ENCODE peak calls at places on chromosomes 3 and 15, in eight cellular contexts. One of them, this sample, is unnamed.

GRCh38 chr3:48502728-48503168 is 1.2 kb downstream of the SHISA5 start:
- DNase-seq in NB4: no peak
- DNase-seq in GM06990: no peak
- DNase-seq in fibroblast of mammary gland: no peak
- DNase-seq in lower leg skin: peak
- DNase-seq in CD4-positive, alpha-beta T cell: no peak
- DNase-seq in CD14-positive monocyte: no peak
- DNase-seq in heart left ventricle: peak
- DNase-seq in this sample: no peak

GRCh38 chr15:90603893-90604292 is 74.2 kb downstream of the CRTC3 start:
- DNase-seq in NB4: peak
- DNase-seq in GM06990: no peak
- DNase-seq in fibroblast of mammary gland: peak
- DNase-seq in lower leg skin: no peak
- DNase-seq in CD4-positive, alpha-beta T cell: peak
- DNase-seq in CD14-positive monocyte: no peak
- DNase-seq in heart left ventricle: no peak
- DNase-seq in this sample: no peak

GRCh38 chr15:93803406-93803805 is 428.0 kb upstream of the MCTP2 start:
- DNase-seq in NB4: no peak
- DNase-seq in GM06990: no peak
- DNase-seq in fibroblast of mammary gland: no peak
- DNase-seq in lower leg skin: no peak
- DNase-seq in CD4-positive, alpha-beta T cell: no peak
- DNase-seq in CD14-positive monocyte: no peak
- DNase-seq in heart left ventricle: no peak
- DNase-seq in this sample: no peak

GRCh38 chr15:81312790-81313543 is 11.0 kb downstream of the STARD5 start:
- DNase-seq in NB4: peak
- DNase-seq in GM06990: no peak
- DNase-seq in fibroblast of mammary gland: peak
- DNase-seq in lower leg skin: peak
- DNase-seq in CD4-positive, alpha-beta T cell: no peak
- DNase-seq in CD14-positive monocyte: peak
- DNase-seq in heart left ventricle: peak
- DNase-seq in this sample: no peak

GRCh38 chr15:52710050-52710709 is 31.0 kb upstream of the ATOSA start:
- DNase-seq in NB4: no peak
- DNase-seq in GM06990: peak
- DNase-seq in fibroblast of mammary gland: peak
- DNase-seq in lower leg skin: no peak
- DNase-seq in CD4-positive, alpha-beta T cell: no peak
- DNase-seq in CD14-positive monocyte: no peak
- DNase-seq in heart left ventricle: no peak
- DNase-seq in this sample: no peak

GRCh38 chr3:150256336-150256735 is 151.8 kb upstream of the TSC22D2 start:
- DNase-seq in NB4: no peak
- DNase-seq in GM06990: no peak
- DNase-seq in fibroblast of mammary gland: no peak
- DNase-seq in lower leg skin: no peak
- DNase-seq in CD4-positive, alpha-beta T cell: no peak
- DNase-seq in CD14-positive monocyte: no peak
- DNase-seq in heart left ventricle: no peak
- DNase-seq in this sample: no peak

GRCh38 chr15:101347454-101347853 is 52.4 kb upstream of the SNRPA1 start:
- DNase-seq in NB4: no peak
- DNase-seq in GM06990: no peak
- DNase-seq in fibroblast of mammary gland: no peak
- DNase-seq in lower leg skin: peak
- DNase-seq in CD4-positive, alpha-beta T cell: no peak
- DNase-seq in CD14-positive monocyte: no peak
- DNase-seq in heart left ventricle: no peak
- DNase-seq in this sample: no peak

GRCh38 chr3:118641608-118642007 is 393.0 kb downstream of the IGSF11 start:
- DNase-seq in NB4: no peak
- DNase-seq in GM06990: no peak
- DNase-seq in fibroblast of mammary gland: no peak
- DNase-seq in lower leg skin: no peak
- DNase-seq in CD4-positive, alpha-beta T cell: no peak
- DNase-seq in CD14-positive monocyte: no peak
- DNase-seq in heart left ventricle: no peak
- DNase-seq in this sample: no peak

GRCh38 chr15:70505971-70506887 is 257.1 kb downstream of the UACA start:
- DNase-seq in NB4: no peak
- DNase-seq in GM06990: no peak
- DNase-seq in fibroblast of mammary gland: no peak
- DNase-seq in lower leg skin: no peak
- DNase-seq in CD4-positive, alpha-beta T cell: no peak
- DNase-seq in CD14-positive monocyte: no peak
- DNase-seq in heart left ventricle: no peak
- DNase-seq in this sample: no peak

GRCh38 chr3:117748131-117748530 is 1038.6 kb downstream of the TUSC7 start:
- DNase-seq in NB4: no peak
- DNase-seq in GM06990: no peak
- DNase-seq in fibroblast of mammary gland: no peak
- DNase-seq in lower leg skin: no peak
- DNase-seq in CD4-positive, alpha-beta T cell: no peak
- DNase-seq in CD14-positive monocyte: no peak
- DNase-seq in heart left ventricle: no peak
- DNase-seq in this sample: no peak

GRCh38 chr3:29334652-29335189 is 53.9 kb downstream of the RBMS3 start:
- DNase-seq in NB4: no peak
- DNase-seq in GM06990: no peak
- DNase-seq in fibroblast of mammary gland: no peak
- DNase-seq in lower leg skin: no peak
- DNase-seq in CD4-positive, alpha-beta T cell: no peak
- DNase-seq in CD14-positive monocyte: no peak
- DNase-seq in heart left ventricle: no peak
- DNase-seq in this sample: no peak

GRCh38 chr3:52053307-52054304 is 2.8 kb downstream of the DUSP7 start:
- DNase-seq in NB4: peak
- DNase-seq in GM06990: peak
- DNase-seq in fibroblast of mammary gland: peak
- DNase-seq in lower leg skin: peak
- DNase-seq in CD4-positive, alpha-beta T cell: peak
- DNase-seq in CD14-positive monocyte: no peak
- DNase-seq in heart left ventricle: peak
- DNase-seq in this sample: peak

GRCh38 chr3:148962513-148962912 is 28.8 kb upstream of the GYG1 start:
- DNase-seq in NB4: peak
- DNase-seq in GM06990: no peak
- DNase-seq in fibroblast of mammary gland: peak
- DNase-seq in lower leg skin: no peak
- DNase-seq in CD4-positive, alpha-beta T cell: no peak
- DNase-seq in CD14-positive monocyte: no peak
- DNase-seq in heart left ventricle: no peak
- DNase-seq in this sample: no peak

GRCh38 chr15:67127925-67128324 is 62.5 kb downstream of the SMAD3 start:
- DNase-seq in NB4: peak
- DNase-seq in GM06990: no peak
- DNase-seq in fibroblast of mammary gland: peak
- DNase-seq in lower leg skin: no peak
- DNase-seq in CD4-positive, alpha-beta T cell: no peak
- DNase-seq in CD14-positive monocyte: peak
- DNase-seq in heart left ventricle: no peak
- DNase-seq in this sample: no peak

GRCh38 chr15:89130194-89130593 is 41.9 kb downstream of the ABHD2 start:
- DNase-seq in NB4: no peak
- DNase-seq in GM06990: peak
- DNase-seq in fibroblast of mammary gland: no peak
- DNase-seq in lower leg skin: no peak
- DNase-seq in CD4-positive, alpha-beta T cell: no peak
- DNase-seq in CD14-positive monocyte: no peak
- DNase-seq in heart left ventricle: no peak
- DNase-seq in this sample: peak

GRCh38 chr3:126253072-126253471 is 72.7 kb upstream of the ALDH1L1 start:
- DNase-seq in NB4: no peak
- DNase-seq in GM06990: no peak
- DNase-seq in fibroblast of mammary gland: no peak
- DNase-seq in lower leg skin: no peak
- DNase-seq in CD4-positive, alpha-beta T cell: no peak
- DNase-seq in CD14-positive monocyte: no peak
- DNase-seq in heart left ventricle: no peak
- DNase-seq in this sample: no peak

GRCh38 chr3:48215019-48215418 is 8.3 kb upstream of the CAMP start:
- DNase-seq in NB4: no peak
- DNase-seq in GM06990: no peak
- DNase-seq in fibroblast of mammary gland: no peak
- DNase-seq in lower leg skin: peak
- DNase-seq in CD4-positive, alpha-beta T cell: no peak
- DNase-seq in CD14-positive monocyte: no peak
- DNase-seq in heart left ventricle: no peak
- DNase-seq in this sample: no peak

GRCh38 chr3:184772667-184773272 is 39.2 kb upstream of the VPS8 start:
- DNase-seq in NB4: no peak
- DNase-seq in GM06990: no peak
- DNase-seq in fibroblast of mammary gland: no peak
- DNase-seq in lower leg skin: no peak
- DNase-seq in CD4-positive, alpha-beta T cell: no peak
- DNase-seq in CD14-positive monocyte: no peak
- DNase-seq in heart left ventricle: no peak
- DNase-seq in this sample: no peak

GRCh38 chr3:48528043-48528442 is 24.1 kb upstream of the SHISA5 start:
- DNase-seq in NB4: peak
- DNase-seq in GM06990: no peak
- DNase-seq in fibroblast of mammary gland: no peak
- DNase-seq in lower leg skin: no peak
- DNase-seq in CD4-positive, alpha-beta T cell: no peak
- DNase-seq in CD14-positive monocyte: peak
- DNase-seq in heart left ventricle: no peak
- DNase-seq in this sample: no peak

GRCh38 chr3:57971975-57972374 is 36.2 kb upstream of the FLNB start:
- DNase-seq in NB4: no peak
- DNase-seq in GM06990: no peak
- DNase-seq in fibroblast of mammary gland: no peak
- DNase-seq in lower leg skin: no peak
- DNase-seq in CD4-positive, alpha-beta T cell: no peak
- DNase-seq in CD14-positive monocyte: no peak
- DNase-seq in heart left ventricle: peak
- DNase-seq in this sample: no peak

DNA sequence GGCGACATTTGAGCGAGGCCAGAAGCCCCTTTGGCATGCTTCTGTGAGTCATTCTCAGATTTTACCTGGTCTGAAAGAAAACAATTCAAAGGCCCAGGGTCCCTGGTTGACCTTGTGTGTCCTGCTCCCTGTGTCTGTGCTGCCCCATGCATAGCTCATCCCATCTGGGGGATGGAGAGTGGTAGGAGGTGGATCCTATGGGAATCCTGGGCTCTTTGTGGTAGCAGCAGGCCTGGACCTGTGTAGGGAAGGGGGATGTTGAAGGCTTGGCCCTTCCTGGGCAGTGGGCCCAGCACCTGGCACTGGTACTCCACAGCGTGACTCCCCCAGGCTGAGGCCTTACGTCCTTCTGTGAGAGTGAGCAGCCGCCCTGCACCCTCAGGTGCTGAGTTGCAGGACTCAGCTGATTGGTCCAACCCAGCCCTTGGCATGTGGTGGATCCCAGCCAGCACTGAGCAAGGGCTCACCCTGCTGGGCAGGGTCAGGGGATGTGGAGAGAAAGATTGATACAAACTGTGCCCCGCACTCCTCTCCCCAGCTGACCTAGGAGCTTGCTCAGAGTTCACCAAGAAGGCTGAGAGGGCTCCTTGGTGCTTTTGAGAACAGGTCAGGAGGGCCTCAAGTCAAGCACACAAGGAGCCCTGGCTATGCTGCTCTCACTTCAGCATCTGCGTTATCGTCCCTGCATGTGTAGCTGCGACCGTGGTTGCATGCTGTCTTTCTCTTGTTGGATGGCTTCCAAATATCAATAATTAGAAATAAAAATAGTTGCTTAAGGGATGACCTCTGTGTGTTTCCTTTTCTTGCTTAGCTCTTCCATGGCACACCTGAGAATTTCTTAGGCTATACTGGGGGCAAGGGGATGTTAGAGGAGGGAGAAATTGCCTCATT is 21.4 kb upstream of the JMJD7 start:
- DNase-seq in NB4: peak
- DNase-seq in GM06990: no peak
- DNase-seq in fibroblast of mammary gland: no peak
- DNase-seq in lower leg skin: no peak
- DNase-seq in CD4-positive, alpha-beta T cell: no peak
- DNase-seq in CD14-positive monocyte: no peak
- DNase-seq in heart left ventricle: no peak
- DNase-seq in this sample: no peak
- TF ChIP-seq CTCF in NB4: no peak
- TF ChIP-seq CTCF in GM06990: no peak
- TF ChIP-seq CTCF in fibroblast of mammary gland: no peak
- TF ChIP-seq CTCF in lower leg skin: no peak
- TF ChIP-seq CTCF in CD4-positive, alpha-beta T cell: no peak
- TF ChIP-seq CTCF in CD14-positive monocyte: no peak
- TF ChIP-seq CTCF in heart left ventricle: no peak
- TF ChIP-seq CTCF in this sample: no peak

GRCh38 chr15:68700395-68701123 is 120.1 kb downstream of the ANP32A start:
- DNase-seq in NB4: no peak
- DNase-seq in GM06990: no peak
- DNase-seq in fibroblast of mammary gland: peak
- DNase-seq in lower leg skin: no peak
- DNase-seq in CD4-positive, alpha-beta T cell: no peak
- DNase-seq in CD14-positive monocyte: no peak
- DNase-seq in heart left ventricle: peak
- DNase-seq in this sample: no peak
- TF ChIP-seq CTCF in NB4: no peak
- TF ChIP-seq CTCF in GM06990: no peak
- TF ChIP-seq CTCF in fibroblast of mammary gland: no peak
- TF ChIP-seq CTCF in lower leg skin: no peak
- TF ChIP-seq CTCF in CD4-positive, alpha-beta T cell: no peak
- TF ChIP-seq CTCF in CD14-positive monocyte: no peak
- TF ChIP-seq CTCF in heart left ventricle: no peak
- TF ChIP-seq CTCF in this sample: no peak

GRCh38 chr3:168090306-168091085 is 5.2 kb downstream of the GOLIM4 start:
- DNase-seq in NB4: no peak
- DNase-seq in GM06990: no peak
- DNase-seq in fibroblast of mammary gland: no peak
- DNase-seq in lower leg skin: no peak
- DNase-seq in CD4-positive, alpha-beta T cell: no peak
- DNase-seq in CD14-positive monocyte: no peak
- DNase-seq in heart left ventricle: no peak
- DNase-seq in this sample: no peak
- TF ChIP-seq CTCF in NB4: no peak
- TF ChIP-seq CTCF in GM06990: no peak
- TF ChIP-seq CTCF in fibroblast of mammary gland: no peak
- TF ChIP-seq CTCF in lower leg skin: no peak
- TF ChIP-seq CTCF in CD4-positive, alpha-beta T cell: no peak
- TF ChIP-seq CTCF in CD14-positive monocyte: no peak
- TF ChIP-seq CTCF in heart left ventricle: no peak
- TF ChIP-seq CTCF in this sample: no peak

DNA sequence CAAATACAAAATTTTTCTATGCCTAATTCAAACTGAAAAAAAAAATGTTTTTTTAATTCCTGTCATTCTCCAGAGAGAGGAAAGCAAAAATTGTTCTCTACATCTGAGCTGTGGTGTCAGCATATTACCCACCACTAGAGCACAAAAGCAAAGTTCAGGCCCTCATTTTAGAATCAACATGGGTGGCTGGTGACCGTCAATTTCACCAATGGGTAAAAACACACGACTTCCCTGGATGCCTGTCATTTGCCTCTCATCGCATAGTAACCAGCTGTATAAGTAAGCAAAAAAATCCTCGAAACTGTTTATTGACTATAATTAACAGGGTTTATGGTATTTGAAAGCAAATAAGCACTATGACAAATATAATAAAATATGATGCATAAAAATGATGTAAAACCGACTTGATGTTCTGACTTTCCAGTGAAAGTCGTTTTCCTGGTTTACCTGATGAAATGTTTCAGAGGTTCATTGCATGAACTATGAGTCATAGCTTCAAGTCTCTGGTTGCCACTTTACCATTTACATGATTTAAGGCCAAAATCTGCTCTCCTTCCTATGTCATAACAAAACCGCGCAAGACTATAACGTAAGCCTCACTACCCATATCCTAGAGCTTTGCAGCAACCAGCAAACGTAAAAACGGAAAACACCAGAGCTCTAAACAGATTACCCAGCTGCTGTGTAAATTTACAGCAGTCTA is 60.5 kb downstream of the THBS1 start:
- DNase-seq in NB4: no peak
- DNase-seq in GM06990: no peak
- DNase-seq in fibroblast of mammary gland: no peak
- DNase-seq in lower leg skin: no peak
- DNase-seq in CD4-positive, alpha-beta T cell: no peak
- DNase-seq in CD14-positive monocyte: no peak
- DNase-seq in heart left ventricle: no peak
- DNase-seq in this sample: no peak
- TF ChIP-seq CTCF in NB4: no peak
- TF ChIP-seq CTCF in GM06990: no peak
- TF ChIP-seq CTCF in fibroblast of mammary gland: no peak
- TF ChIP-seq CTCF in lower leg skin: no peak
- TF ChIP-seq CTCF in CD4-positive, alpha-beta T cell: no peak
- TF ChIP-seq CTCF in CD14-positive monocyte: no peak
- TF ChIP-seq CTCF in heart left ventricle: no peak
- TF ChIP-seq CTCF in this sample: no peak

This sample was measured in GM13976.